ENCODE peak calls at places on chromosome X, in four cellular contexts. P is glutamatergic neuron, I is ascending aorta, J is GM12865. X is an unnamed sample.

GRCh38 chrX:17403231-17403691 is 28.3 kb downstream of the NHS start:
- DNase-seq in J (no peak), I (no peak), P (no peak), X (no peak)

GRCh38 chrX:7996414-7996813 is 69.2 kb upstream of the PNPLA4 start:
- DNase-seq in I (no peak), J (peak), P (peak), X (no peak)

GRCh38 chrX:38293741-38294140 is 33.6 kb downstream of the RPGR start:
- DNase-seq in J (no peak), I (no peak), P (no peak), X (no peak)

GRCh38 chrX:12819231-12819630 is 28.0 kb downstream of the PRPS2 start:
- DNase-seq in I (no peak), J (no peak), P (no peak), X (no peak)

GRCh38 chrX:34426334-34426733 is 230.8 kb downstream of the TMEM47 start:
- DNase-seq in P (no peak), I (no peak), J (no peak), X (no peak)

GRCh38 chrX:153901753-153902140 is 2.7 kb upstream of the AVPR2 start:
- DNase-seq in P (no peak), J (no peak), I (no peak), X (no peak)

GRCh38 chrX:68995780-68996551 is 167.1 kb downstream of the EFNB1 start:
- DNase-seq in J (no peak), P (no peak), I (peak), X (no peak)

GRCh38 chrX:25178555-25178954 is 162.8 kb upstream of the ARX start:
- DNase-seq in J (no peak), P (no peak), I (no peak), X (no peak)

GRCh38 chrX:154409222-154409871 is at the start of gene DNASE1L1:
- DNase-seq in P (peak), I (peak), J (peak), X (peak)

GRCh38 chrX:113300580-113300979 is 459.9 kb upstream of the AMOT start:
- DNase-seq in P (no peak), I (no peak), J (no peak), X (no peak)

GRCh38 chrX:53474707-53475106 is 40.5 kb upstream of the HSD17B10 start:
- DNase-seq in I (no peak), P (no peak), J (no peak), X (no peak)

GRCh38 chrX:86379209-86379608 is 231.0 kb downstream of the DACH2 start:
- DNase-seq in I (no peak), J (no peak), P (no peak), X (no peak)

GRCh38 chrX:22406332-22406731 is 133.6 kb downstream of the CBLL2 start:
- DNase-seq in I (no peak), P (no peak), J (no peak), X (no peak)

GRCh38 chrX:70041993-70042392 is 7.7 kb downstream of the AWAT2 start:
- DNase-seq in I (no peak), J (no peak), P (no peak), X (no peak)

GRCh38 chrX:38206542-38206941 is 14.1 kb downstream of the SRPX start:
- DNase-seq in J (no peak), P (no peak), I (no peak), X (no peak)

GRCh38 chrX:49838374-49838773 is 9.3 kb downstream of the PAGE4 start:
- DNase-seq in I (no peak), P (peak), J (peak), X (no peak)

GRCh38 chrX:17031827-17032226 is 85.4 kb downstream of the REPS2 start:
- DNase-seq in J (no peak), I (no peak), P (no peak), X (no peak)

GRCh38 chrX:27600686-27601085 is 10.5 kb downstream of the DCAF8L2 start:
- DNase-seq in P (no peak), I (no peak), J (no peak), X (no peak)

GRCh38 chrX:81120936-81121351 is 80.8 kb downstream of the HMGN5 start:
- DNase-seq in P (peak), J (peak), I (no peak), X (peak)

GRCh38 chrX:32530802-32531403 is 680.4 kb downstream of the DMD start:
- DNase-seq in P (no peak), I (no peak), J (peak), X (no peak)

GRCh38 chrX:119488749-119489148 is 20.5 kb downstream of the SLC25A5 start:
- DNase-seq in J (peak), P (peak), I (peak), X (no peak)

GRCh38 chrX:65644621-65645287 is 22.7 kb upstream of the MSN start:
- DNase-seq in P (no peak), J (no peak), I (peak), X (no peak)

DNA sequence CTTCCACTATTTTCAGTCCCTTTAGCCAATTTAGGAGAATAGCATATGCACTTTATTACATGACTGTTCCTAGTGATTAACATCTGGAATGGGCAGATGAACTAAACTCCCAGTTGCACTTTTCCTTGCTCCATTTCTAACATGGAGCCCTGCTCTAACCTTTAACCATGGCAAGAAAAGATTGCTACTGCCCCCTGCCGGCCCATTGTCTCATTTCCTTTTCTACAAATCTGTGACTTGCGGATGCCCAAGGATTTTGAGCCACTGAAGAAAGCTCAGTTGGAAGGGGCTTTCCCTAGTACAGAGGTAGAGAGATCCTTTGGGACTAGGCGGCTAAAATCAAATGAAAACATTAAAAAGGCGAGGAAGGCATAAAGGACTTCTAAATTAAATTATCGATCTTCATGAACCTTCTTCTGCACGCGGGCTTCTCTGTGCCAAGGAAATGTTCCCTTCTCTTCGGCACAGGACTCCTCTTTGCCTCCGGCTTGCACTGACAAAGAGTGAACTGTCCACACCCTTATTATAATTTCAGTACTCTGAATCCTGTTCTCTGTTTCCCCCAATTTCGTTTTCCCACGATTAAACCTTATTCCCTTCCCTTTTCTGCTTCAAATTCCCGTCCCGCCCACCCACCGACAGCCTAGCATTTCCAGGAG is 578 bp upstream of the GLRA2 start:
- DNase-seq in I (no peak), P (peak), J (peak), X (no peak)
- TF ChIP-seq CTCF in I (peak), P (peak), J (peak), X (no peak)

DNA sequence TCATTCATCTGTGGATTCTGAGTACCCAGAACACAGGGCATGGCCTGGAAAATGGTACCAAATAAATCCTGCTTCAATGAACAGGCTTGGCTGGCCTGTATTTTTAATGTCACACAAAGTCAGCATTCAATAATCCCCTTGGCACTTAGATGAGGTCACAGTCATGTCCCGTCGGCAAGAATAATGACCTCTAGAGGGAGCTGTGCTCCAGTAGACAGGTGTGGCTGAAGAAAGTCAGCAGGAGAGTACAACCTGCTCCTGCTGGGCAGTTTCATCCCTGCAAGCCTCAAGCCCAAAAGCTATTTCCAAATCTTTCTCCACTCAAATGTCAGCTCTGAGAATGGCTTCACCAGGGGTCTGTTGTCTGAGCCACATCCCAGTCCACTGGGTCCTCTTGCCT is 404.0 kb upstream of the F9 start:
- DNase-seq in I (no peak), P (peak), J (peak), X (no peak)
- TF ChIP-seq CTCF in I (peak), P (peak), J (peak), X (no peak)

GRCh38 chrX:71420686-71421085 is 54.5 kb downstream of the TAF1 start:
- DNase-seq in P (peak), J (no peak), I (no peak), X (no peak)
- TF ChIP-seq CTCF in P (no peak), J (no peak), I (no peak), X (no peak)

GRCh38 chrX:11663875-11664210 is 1.9 kb downstream of the ARHGAP6 start:
- DNase-seq in I (no peak), P (no peak), J (peak), X (no peak)
- TF ChIP-seq CTCF in I (no peak), P (no peak), J (peak), X (no peak)

DNA sequence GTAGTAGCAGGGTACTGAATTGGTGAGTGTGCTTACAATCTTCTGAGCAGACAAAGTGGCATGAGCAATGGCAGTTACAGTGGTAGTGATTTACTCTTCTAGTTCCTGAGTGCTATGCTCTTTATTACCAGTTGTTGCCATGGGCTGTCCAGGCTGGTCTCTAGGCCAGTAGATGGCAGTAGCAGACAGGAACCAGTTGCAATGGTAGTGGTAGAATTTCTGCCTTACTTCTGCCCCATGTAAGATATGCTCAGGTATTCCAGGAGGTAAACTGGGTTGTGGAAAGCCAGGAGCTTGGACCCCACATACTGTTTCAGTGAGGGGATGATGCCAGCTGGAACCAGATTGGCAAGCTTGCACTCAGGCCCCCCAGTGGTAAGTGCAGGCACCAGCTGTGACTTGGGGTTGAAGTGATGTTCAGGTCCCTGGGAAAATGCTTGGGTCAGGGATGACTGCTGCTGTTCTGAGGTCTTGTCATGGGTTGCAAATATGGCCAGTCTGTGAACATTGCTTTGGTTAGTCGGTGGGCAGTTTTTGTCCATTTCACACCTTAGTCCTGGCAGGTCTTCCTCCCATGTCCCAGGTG is 63.0 kb upstream of the ZXDB start:
- DNase-seq in P (peak), I (no peak), J (peak), X (no peak)
- TF ChIP-seq CTCF in P (no peak), I (peak), J (peak), X (no peak)

GRCh38 chrX:132590350-132591026 is 101.7 kb upstream of the MBNL3 start:
- DNase-seq in J (no peak), I (no peak), P (no peak), X (no peak)
- TF ChIP-seq CTCF in J (no peak), I (no peak), P (no peak), X (no peak)

GRCh38 chrX:151712253-151712652 is 3.6 kb upstream of the FATE1 start:
- DNase-seq in J (no peak), P (no peak), I (no peak), X (no peak)

GRCh38 chrX:151714367-151714766 is 1.5 kb upstream of the FATE1 start:
- DNase-seq in P (no peak), I (no peak), J (no peak), X (no peak)

GRCh38 chrX:151715735-151716134 is at the start of gene FATE1:
- DNase-seq in I (no peak), P (no peak), J (no peak), X (no peak)

GRCh38 chrX:151711787-151712186 is 4.0 kb upstream of the FATE1 start:
- DNase-seq in I (no peak), P (no peak), J (no peak), X (no peak)

DNA sequence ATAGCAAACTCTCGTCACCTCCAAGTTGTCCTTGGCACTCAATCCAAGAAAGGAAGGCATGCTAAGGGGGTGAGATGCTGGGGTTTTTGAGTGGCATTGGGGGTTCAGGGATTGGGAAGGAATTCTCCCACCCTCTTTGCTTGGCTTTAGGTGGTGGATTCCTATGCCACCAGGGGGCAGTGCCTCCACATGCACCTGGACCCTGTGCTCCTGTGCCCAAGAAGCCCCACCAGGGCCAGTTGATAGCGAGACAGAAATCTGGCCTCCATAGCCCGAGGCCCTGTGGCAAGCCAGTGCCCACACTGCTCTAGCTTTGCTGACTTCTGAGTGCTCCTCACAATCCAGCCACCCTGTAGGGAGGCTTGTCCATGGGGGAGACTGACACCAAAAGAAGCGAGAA is 2.0 kb upstream of the FATE1 start:
- DNase-seq in J (peak), P (peak), I (no peak), X (no peak)
- TF ChIP-seq CTCF in J (peak), P (peak), I (no peak), X (no peak)

DNA sequence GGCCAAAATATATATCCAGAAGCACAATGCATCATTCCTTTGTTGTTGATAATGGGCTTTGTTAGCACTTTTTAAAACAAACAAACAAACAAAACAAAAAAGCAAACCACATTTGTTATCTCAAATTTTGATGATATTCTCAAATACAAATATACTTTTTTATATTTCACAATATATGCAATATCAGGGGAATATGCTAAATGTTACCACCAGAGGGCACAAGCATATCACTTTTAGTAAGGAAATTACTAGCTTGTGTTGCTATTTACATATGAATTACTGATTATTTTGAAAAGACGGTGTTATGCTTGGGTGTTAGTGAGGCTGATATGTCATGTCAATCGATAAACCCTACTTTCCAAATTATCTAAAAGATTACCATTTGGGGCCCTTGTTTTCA is 29.1 kb downstream of the RIPPLY1 start:
- DNase-seq in I (no peak), J (peak), P (no peak), X (no peak)
- TF ChIP-seq CTCF in I (peak), J (peak), P (peak), X (no peak)

DNA sequence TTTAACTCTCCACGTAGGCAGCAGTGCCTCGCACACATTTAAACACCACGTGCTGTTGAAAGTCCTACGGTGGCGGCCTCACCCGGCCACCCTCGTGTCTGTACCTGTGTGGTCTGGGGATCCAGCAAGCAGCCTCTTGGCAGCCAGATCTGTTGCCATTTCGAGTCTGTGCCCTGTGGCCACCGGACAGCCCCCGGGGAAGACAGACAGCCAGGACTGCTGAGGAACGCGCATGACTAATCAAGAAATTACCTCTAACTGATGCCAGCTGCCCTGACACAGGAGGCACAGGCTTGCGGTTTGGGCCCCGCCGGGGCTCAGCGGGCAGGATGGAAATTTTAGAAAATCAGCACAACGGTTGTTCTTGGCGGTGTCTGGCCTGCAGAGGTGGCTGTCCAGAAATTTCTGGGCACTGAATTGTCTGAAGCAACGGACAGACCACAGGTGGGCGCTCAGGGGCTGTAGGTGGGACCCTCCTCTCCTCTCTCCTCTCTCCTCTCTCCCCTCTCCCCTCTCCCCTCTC is 15.6 kb upstream of the ASMTL start:
- DNase-seq in J (peak), I (peak), P (no peak), X (peak)
- TF ChIP-seq CTCF in J (no peak), I (no peak), P (no peak), X (no peak)

X was measured in activated B cell treated with CpG ODN at 0.5 μM for 24 hours.